ENCODE peak calls at places on chromosomes 6 and 20, in six cellular contexts. R is heart right ventricle; Y is ovary; J is T-helper 9 cell; H is GM20000; Z is stimulated activated CD8-positive, alpha-beta memory T cell treated with anti-CD3 and anti-CD28 coated beads, Interleukin-7, amount 100 ng/mL, for 1 hour. T is an unnamed sample.

GRCh38 chr6:157074969-157075368 is 248.3 kb downstream of the TMEM242 start:
- DNase-seq in J (no peak), R (no peak), Y (no peak), Z (no peak), H (no peak), T (no peak)

GRCh38 chr6:46410330-46410953 is 80.8 kb downstream of the RCAN2 start:
- DNase-seq in H (peak), Y (no peak), Z (no peak), J (no peak), R (peak), T (no peak)

GRCh38 chr6:13289789-13290318 is 38.5 kb downstream of the TBC1D7 start:
- DNase-seq in Z (no peak), J (no peak), H (no peak), R (no peak), Y (no peak), T (no peak)

GRCh38 chr20:8829232-8829631 is 239.7 kb upstream of the PLCB4 start:
- DNase-seq in Z (no peak), J (no peak), R (no peak), Y (no peak), H (no peak), T (peak)

GRCh38 chr6:16224409-16224808 is 14.0 kb upstream of the GMPR start:
- DNase-seq in Y (no peak), R (no peak), H (no peak), Z (no peak), J (no peak), T (no peak)

GRCh38 chr20:5714261-5715041 is 35.8 kb upstream of the SHLD1 start:
- DNase-seq in R (peak), Z (peak), J (peak), Y (no peak), H (no peak), T (peak)

GRCh38 chr20:2101057-2101934 is at the start of gene STK35:
- DNase-seq in R (no peak), H (peak), Y (peak), Z (no peak), J (no peak), T (peak)

GRCh38 chr6:75855047-75855446 is 106.0 kb downstream of the MYO6 start:
- DNase-seq in J (no peak), Z (no peak), R (peak), H (peak), Y (no peak), T (peak)

GRCh38 chr6:81237226-81237625 is 515.3 kb downstream of the TENT5A start:
- DNase-seq in R (no peak), J (no peak), H (no peak), Z (no peak), Y (no peak), T (no peak)

T was measured in RPMI8226.